ENCODE peak calls at places on chromosomes 3 and 15, in six cellular contexts. D is heart left ventricle; Z is cardiac muscle cell; F is fibroblast of lung; U is IMR-90; P is CD8-positive, alpha-beta T cell. S is an unnamed sample.
A peak's percentile ranks its signal among the peaks of the same experiment; 100 is the strongest.

GRCh38 chr3:17094551-17094950 is 209.8 kb downstream of the PLCL2 start:
- DNase-seq in P (no peak), F (no peak), D (no peak), U (no peak), Z (no peak), S (no peak)

GRCh38 chr3:12719984-12720656 is 38.9 kb downstream of the TMEM40 start:
- DNase-seq in U (peak; percentile 82), D (peak; percentile 79), Z (peak; percentile 93), F (peak; percentile 93), P (peak; percentile 75), S (peak; percentile 63)

GRCh38 chr15:71357357-71357756 is 242.1 kb downstream of the THSD4 start:
- DNase-seq in Z (no peak), P (no peak), U (no peak), F (no peak), D (peak; percentile 59), S (no peak)

GRCh38 chr3:194908432-194908966 is 222.8 kb downstream of the FAM43A start:
- DNase-seq in U (no peak), F (no peak), D (no peak), Z (no peak), P (no peak), S (no peak)

GRCh38 chr3:45055411-45056143 is 29.5 kb downstream of the CLEC3B start:
- DNase-seq in P (no peak), F (peak; percentile 94), Z (peak; percentile 19), D (no peak), U (peak; percentile 96), S (no peak)

GRCh38 chr3:119323401-119324107 is 29.4 kb downstream of the ARHGAP31 start:
- DNase-seq in U (no peak), D (no peak), Z (no peak), F (no peak), P (no peak), S (no peak)

GRCh38 chr3:177126015-177126773 is 71.1 kb downstream of the TBL1XR1 start:
- DNase-seq in Z (no peak), U (peak; percentile 90), P (no peak), F (peak; percentile 75), D (no peak), S (no peak)

GRCh38 chr3:178950676-178951075 is 120.9 kb downstream of the ZMAT3 start:
- DNase-seq in F (no peak), Z (no peak), P (no peak), U (no peak), D (no peak), S (no peak)

GRCh38 chr3:49566312-49566711 is 12.0 kb downstream of the BSN start:
- DNase-seq in F (no peak), U (no peak), Z (no peak), P (no peak), D (no peak), S (no peak)

GRCh38 chr15:77851696-77852095 is 219.0 kb upstream of the LINGO1 start:
- DNase-seq in P (no peak), D (no peak), U (no peak), Z (no peak), F (no peak), S (peak; percentile 14)

GRCh38 chr3:193773266-193774183 is 180.5 kb downstream of the OPA1 start:
- DNase-seq in Z (no peak), F (no peak), U (no peak), P (no peak), D (no peak), S (no peak)

GRCh38 chr3:31210068-31210650 is 315.7 kb upstream of the GADL1 start:
- DNase-seq in U (no peak), D (no peak), P (no peak), F (no peak), Z (peak; percentile 42), S (no peak)

GRCh38 chr15:96270581-96271172 is 59.8 kb upstream of the NR2F2 start:
- DNase-seq in D (no peak), U (peak; percentile 79), Z (no peak), P (no peak), F (peak; percentile 73), S (no peak)

GRCh38 chr3:49161808-49162530 is 4.2 kb downstream of the CCDC71 start:
- DNase-seq in F (no peak), U (no peak), D (no peak), Z (no peak), P (no peak), S (no peak)

GRCh38 chr15:66131200-66131599 is 122.3 kb downstream of the MEGF11 start:
- DNase-seq in D (no peak), U (no peak), F (no peak), P (no peak), Z (peak; percentile 56), S (no peak)

GRCh38 chr3:134998855-134999254 is 203.8 kb downstream of the EPHB1 start:
- DNase-seq in Z (no peak), F (no peak), P (no peak), U (no peak), D (no peak), S (no peak)

GRCh38 chr3:149443545-149443912 is 31.0 kb upstream of the TM4SF4 start:
- DNase-seq in Z (no peak), D (no peak), P (no peak), U (no peak), F (no peak), S (no peak)

GRCh38 chr15:49887604-49888340 is 231.3 kb downstream of the ATP8B4 start:
- DNase-seq in Z (no peak), U (no peak), F (peak; percentile 47), D (no peak), P (no peak), S (no peak)

GRCh38 chr3:73427018-73427750 is 197.6 kb downstream of the PDZRN3 start:
- DNase-seq in D (peak; percentile 63), Z (no peak), P (no peak), F (no peak), U (no peak), S (no peak)

GRCh38 chr3:20161714-20162113 is 24.3 kb downstream of the SGO1 start:
- DNase-seq in P (no peak), F (no peak), D (no peak), U (no peak), Z (no peak), S (no peak)

GRCh38 chr15:60590935-60591490 is 112.1 kb upstream of the ICE2 start:
- DNase-seq in U (peak; percentile 36), D (peak; percentile 45), P (peak; percentile 75), Z (peak; percentile 73), F (peak; percentile 47), S (peak; percentile 38)

GRCh38 chr15:60591491-60592385 is 112.8 kb upstream of the ICE2 start:
- DNase-seq in F (peak; percentile 19), P (peak; percentile 70), Z (peak; percentile 81), U (no peak), D (peak; percentile 57), S (peak; percentile 32)

GRCh38 chr15:60594071-60594470 is 115.1 kb upstream of the ICE2 start:
- DNase-seq in U (no peak), Z (no peak), P (no peak), D (no peak), F (peak; percentile 43), S (no peak)

GRCh38 chr15:60589728-60590127 is 110.8 kb upstream of the ICE2 start:
- DNase-seq in F (no peak), Z (no peak), P (no peak), U (peak; percentile 21), D (no peak), S (no peak)

DNA sequence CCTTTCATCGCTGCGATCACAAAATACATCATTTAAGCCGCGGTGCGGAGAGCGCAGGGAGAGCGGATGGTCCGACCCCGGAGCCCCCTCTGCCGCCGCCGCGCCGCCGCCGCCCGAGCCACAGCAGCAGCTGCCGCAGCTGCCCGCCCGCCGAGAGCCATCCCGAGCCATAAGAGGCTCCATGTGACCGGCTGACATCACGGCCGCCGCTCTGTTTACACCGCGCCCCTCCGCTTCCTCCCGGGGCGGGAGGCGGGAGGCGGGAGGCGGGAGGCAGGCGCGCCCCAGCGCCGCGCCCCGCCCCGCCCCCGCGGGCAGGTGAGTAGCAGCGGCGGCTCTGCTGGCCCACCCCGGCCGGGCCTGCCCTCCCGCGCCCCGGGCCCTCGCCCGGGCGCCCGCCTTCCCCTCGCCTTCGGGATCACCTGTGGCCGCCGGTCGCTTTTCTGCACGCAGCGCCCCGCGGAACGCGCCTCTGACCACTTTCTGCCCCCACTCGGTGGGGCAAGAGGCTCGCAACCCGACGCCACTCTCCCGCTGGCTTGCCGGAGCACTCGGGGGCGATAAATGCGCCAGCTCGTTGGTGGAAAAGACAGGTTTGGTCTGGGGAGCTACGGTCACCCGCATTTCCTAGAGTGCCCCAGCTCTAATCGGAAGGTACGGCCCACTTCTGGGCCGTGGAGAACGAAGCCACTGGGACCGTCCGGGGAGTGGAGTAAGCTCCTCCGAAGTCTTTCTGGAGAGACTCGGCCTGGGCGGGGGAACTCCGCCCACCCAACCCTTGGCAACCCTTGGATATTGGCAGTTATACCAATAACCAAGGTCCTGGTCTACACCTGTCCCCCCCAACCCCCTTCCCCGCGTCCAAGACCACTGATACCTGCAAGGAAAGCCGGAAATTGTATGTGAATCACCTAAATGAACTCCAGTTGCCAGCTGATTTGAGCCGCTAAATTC is 113.7 kb upstream of the ICE2 start:
- DNase-seq in P (peak; percentile 91), Z (peak; percentile 96), F (peak; percentile 60), D (peak; percentile 89), U (peak; percentile 68), S (peak; percentile 91)
- TF ChIP-seq CTCF in P (no peak), Z (no peak), F (no peak), D (no peak), U (peak; percentile 22), S (no peak)

DNA sequence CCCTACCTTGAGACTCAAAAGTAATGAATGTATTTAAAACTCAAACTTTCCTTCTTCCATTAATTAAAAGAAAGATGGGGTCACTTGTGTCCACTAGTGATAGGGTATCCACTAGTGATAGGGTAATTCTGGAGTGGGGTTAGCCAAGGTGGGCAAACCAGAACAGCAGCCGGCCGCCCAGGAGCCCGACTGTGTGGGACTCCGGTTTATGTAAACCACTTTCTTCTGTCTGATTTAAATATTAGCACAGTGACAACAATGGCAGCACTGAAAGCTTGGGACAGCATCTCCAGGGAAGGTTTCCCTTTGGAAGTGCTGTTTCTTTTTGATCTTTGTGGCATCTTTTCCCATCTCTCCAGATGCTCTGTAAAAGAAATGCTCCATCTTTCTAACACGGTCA is 722 bp downstream of the MYZAP start:
- DNase-seq in F (no peak), D (no peak), U (no peak), P (no peak), Z (peak; percentile 37), S (no peak)
- H3K4me3 ChIP-seq in F (no peak overlapping the region), D (peak overlapping the region; percentile 94), U (no peak overlapping the region), P (no peak overlapping the region), Z (peak overlapping the region; percentile 51), S (no peak overlapping the region)

GRCh38 chr15:75446146-75446545 is 5.3 kb downstream of the SIN3A start:
- DNase-seq in P (no peak), U (no peak), F (no peak), Z (no peak), D (no peak), S (no peak)
- H3K27ac ChIP-seq in P (no peak overlapping the region), U (no peak overlapping the region), F (no peak overlapping the region), Z (no peak overlapping the region), D (no peak overlapping the region), S (no peak overlapping the region)

DNA sequence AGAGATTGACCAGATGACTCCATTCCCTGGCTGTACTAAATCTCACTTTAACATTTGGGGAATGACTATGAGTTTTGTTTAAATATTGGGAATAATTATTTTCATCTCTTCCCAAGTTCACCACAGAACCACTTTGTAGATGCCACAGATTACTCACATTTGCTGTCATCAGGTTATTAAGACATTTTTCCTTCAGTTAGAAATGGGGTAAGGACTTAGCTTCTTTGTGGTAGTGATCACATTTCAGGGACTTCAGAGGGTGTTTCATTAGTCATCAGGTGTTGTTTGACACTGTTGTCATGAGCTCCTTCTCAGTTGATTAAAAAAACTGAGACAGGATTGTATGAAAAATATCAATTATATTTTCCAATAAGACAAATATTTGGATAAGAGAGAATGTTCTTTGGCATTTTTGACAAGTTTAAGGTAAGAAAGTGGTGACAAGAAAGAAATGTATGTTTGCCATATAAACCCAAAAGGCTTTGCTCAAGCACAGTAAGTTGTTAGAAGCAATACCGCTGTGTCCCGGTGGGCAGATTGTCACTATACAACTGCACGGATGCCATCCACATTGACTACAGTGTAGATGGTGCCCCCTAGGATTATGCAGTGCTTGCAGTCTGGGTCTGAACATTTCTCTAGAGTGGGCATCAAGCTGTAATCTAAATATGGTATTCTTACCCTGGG is 22.3 kb downstream of the FBXL2 start:
- DNase-seq in D (no peak), P (no peak), Z (no peak), U (peak; percentile 76), F (peak; percentile 73), S (no peak)
- TF ChIP-seq CTCF in D (no peak), P (no peak), Z (no peak), U (peak; percentile 5), F (no peak), S (no peak)